ENCODE peak calls at places on chromosomes 1 and 21, in nine cellular contexts. One of them, this sample, is unnamed.

GRCh38 chr1:28259935-28260802 is 851 bp downstream of the SESN2 start:
- DNase-seq in activated B cell treated with CpG ODN at 0.5 μM for 24 hours: peak
- DNase-seq in heart left ventricle: peak
- DNase-seq in B cell: no peak
- DNase-seq in progenitor cell of endocrine pancreas: peak
- DNase-seq in tibial nerve: peak
- DNase-seq in H9: peak
- DNase-seq in type B pancreatic cell: peak
- DNase-seq in GM06990: peak
- DNase-seq in this sample: peak

GRCh38 chr1:156476501-156477298 is 23.9 kb downstream of the MEF2D start:
- DNase-seq in activated B cell treated with CpG ODN at 0.5 μM for 24 hours: no peak
- DNase-seq in heart left ventricle: peak
- DNase-seq in B cell: no peak
- DNase-seq in progenitor cell of endocrine pancreas: no peak
- DNase-seq in tibial nerve: no peak
- DNase-seq in H9: peak
- DNase-seq in type B pancreatic cell: no peak
- DNase-seq in GM06990: no peak
- DNase-seq in this sample: peak

GRCh38 chr1:118147542-118147941 is 37.5 kb downstream of the SPAG17 start:
- DNase-seq in activated B cell treated with CpG ODN at 0.5 μM for 24 hours: no peak
- DNase-seq in heart left ventricle: no peak
- DNase-seq in B cell: no peak
- DNase-seq in progenitor cell of endocrine pancreas: no peak
- DNase-seq in tibial nerve: no peak
- DNase-seq in H9: no peak
- DNase-seq in type B pancreatic cell: no peak
- DNase-seq in GM06990: no peak
- DNase-seq in this sample: no peak

GRCh38 chr1:80056179-80056578 is 1049.6 kb upstream of the ADGRL4 start:
- DNase-seq in activated B cell treated with CpG ODN at 0.5 μM for 24 hours: no peak
- DNase-seq in heart left ventricle: no peak
- DNase-seq in B cell: no peak
- DNase-seq in progenitor cell of endocrine pancreas: no peak
- DNase-seq in tibial nerve: no peak
- DNase-seq in H9: no peak
- DNase-seq in type B pancreatic cell: no peak
- DNase-seq in GM06990: no peak
- DNase-seq in this sample: no peak

GRCh38 chr1:46205794-46206193 is 2.7 kb downstream of the LURAP1 start:
- DNase-seq in activated B cell treated with CpG ODN at 0.5 μM for 24 hours: no peak
- DNase-seq in heart left ventricle: no peak
- DNase-seq in B cell: no peak
- DNase-seq in progenitor cell of endocrine pancreas: no peak
- DNase-seq in tibial nerve: no peak
- DNase-seq in H9: no peak
- DNase-seq in type B pancreatic cell: no peak
- DNase-seq in GM06990: no peak
- DNase-seq in this sample: no peak

GRCh38 chr1:110148961-110149360 is 1.3 kb upstream of the SLC6A17 start:
- DNase-seq in activated B cell treated with CpG ODN at 0.5 μM for 24 hours: no peak
- DNase-seq in heart left ventricle: no peak
- DNase-seq in B cell: no peak
- DNase-seq in progenitor cell of endocrine pancreas: no peak
- DNase-seq in tibial nerve: no peak
- DNase-seq in H9: no peak
- DNase-seq in type B pancreatic cell: no peak
- DNase-seq in GM06990: no peak
- DNase-seq in this sample: no peak

GRCh38 chr21:31282095-31282709 is 61.9 kb downstream of the TIAM1 start:
- DNase-seq in activated B cell treated with CpG ODN at 0.5 μM for 24 hours: no peak
- DNase-seq in heart left ventricle: peak
- DNase-seq in B cell: no peak
- DNase-seq in progenitor cell of endocrine pancreas: no peak
- DNase-seq in tibial nerve: peak
- DNase-seq in H9: no peak
- DNase-seq in type B pancreatic cell: no peak
- DNase-seq in GM06990: no peak
- DNase-seq in this sample: no peak

GRCh38 chr21:15495965-15496364 is 233.8 kb upstream of the USP25 start:
- DNase-seq in activated B cell treated with CpG ODN at 0.5 μM for 24 hours: no peak
- DNase-seq in heart left ventricle: no peak
- DNase-seq in B cell: no peak
- DNase-seq in progenitor cell of endocrine pancreas: no peak
- DNase-seq in tibial nerve: no peak
- DNase-seq in H9: no peak
- DNase-seq in type B pancreatic cell: no peak
- DNase-seq in GM06990: no peak
- DNase-seq in this sample: no peak

GRCh38 chr1:60577036-60577435 is 503.5 kb upstream of the C1orf87 start:
- DNase-seq in activated B cell treated with CpG ODN at 0.5 μM for 24 hours: no peak
- DNase-seq in heart left ventricle: no peak
- DNase-seq in B cell: no peak
- DNase-seq in progenitor cell of endocrine pancreas: no peak
- DNase-seq in tibial nerve: no peak
- DNase-seq in H9: no peak
- DNase-seq in type B pancreatic cell: no peak
- DNase-seq in GM06990: no peak
- DNase-seq in this sample: no peak

GRCh38 chr1:222919478-222919865 is 104.6 kb downstream of the DISP1 start:
- DNase-seq in activated B cell treated with CpG ODN at 0.5 μM for 24 hours: no peak
- DNase-seq in heart left ventricle: no peak
- DNase-seq in B cell: no peak
- DNase-seq in progenitor cell of endocrine pancreas: no peak
- DNase-seq in tibial nerve: no peak
- DNase-seq in H9: no peak
- DNase-seq in type B pancreatic cell: no peak
- DNase-seq in GM06990: no peak
- DNase-seq in this sample: no peak

GRCh38 chr21:44878053-44878982 is 4.8 kb upstream of the PTTG1IP start:
- DNase-seq in activated B cell treated with CpG ODN at 0.5 μM for 24 hours: no peak
- DNase-seq in heart left ventricle: no peak
- DNase-seq in B cell: no peak
- DNase-seq in progenitor cell of endocrine pancreas: no peak
- DNase-seq in tibial nerve: no peak
- DNase-seq in H9: no peak
- DNase-seq in type B pancreatic cell: no peak
- DNase-seq in GM06990: no peak
- DNase-seq in this sample: no peak

GRCh38 chr21:45366931-45367401 is 38.0 kb upstream of the COL18A1 start:
- DNase-seq in activated B cell treated with CpG ODN at 0.5 μM for 24 hours: no peak
- DNase-seq in heart left ventricle: peak
- DNase-seq in B cell: no peak
- DNase-seq in progenitor cell of endocrine pancreas: no peak
- DNase-seq in tibial nerve: no peak
- DNase-seq in H9: no peak
- DNase-seq in type B pancreatic cell: no peak
- DNase-seq in GM06990: no peak
- DNase-seq in this sample: no peak

GRCh38 chr1:197304626-197305200 is 36.7 kb downstream of the CRB1 start:
- DNase-seq in activated B cell treated with CpG ODN at 0.5 μM for 24 hours: no peak
- DNase-seq in heart left ventricle: no peak
- DNase-seq in B cell: no peak
- DNase-seq in progenitor cell of endocrine pancreas: no peak
- DNase-seq in tibial nerve: no peak
- DNase-seq in H9: no peak
- DNase-seq in type B pancreatic cell: no peak
- DNase-seq in GM06990: no peak
- DNase-seq in this sample: no peak

GRCh38 chr1:217493290-217493689 is 137.6 kb downstream of the GPATCH2 start:
- DNase-seq in activated B cell treated with CpG ODN at 0.5 μM for 24 hours: no peak
- DNase-seq in heart left ventricle: no peak
- DNase-seq in B cell: no peak
- DNase-seq in progenitor cell of endocrine pancreas: no peak
- DNase-seq in tibial nerve: no peak
- DNase-seq in H9: no peak
- DNase-seq in type B pancreatic cell: no peak
- DNase-seq in GM06990: no peak
- DNase-seq in this sample: no peak

DNA sequence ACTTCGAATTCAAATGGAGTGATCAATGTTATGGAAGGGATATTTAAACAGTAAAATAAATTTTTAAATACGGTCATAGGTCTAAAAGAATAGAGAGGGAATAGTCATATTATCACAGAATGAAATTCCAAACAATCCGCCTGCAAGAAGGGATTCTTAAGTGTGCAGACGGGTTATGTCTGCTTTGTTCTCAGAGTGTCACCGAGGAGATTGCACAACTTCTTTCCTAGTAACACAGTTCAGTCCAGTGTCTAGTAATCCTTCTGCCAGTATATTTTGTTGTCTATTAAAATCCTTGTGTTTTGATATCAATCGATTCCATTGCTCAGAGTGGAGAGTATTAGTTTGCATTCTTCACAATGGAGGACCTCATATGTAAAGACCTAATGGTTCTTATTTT is 48.4 kb downstream of the LRRC53 start:
- DNase-seq in activated B cell treated with CpG ODN at 0.5 μM for 24 hours: no peak
- DNase-seq in heart left ventricle: no peak
- DNase-seq in B cell: no peak
- DNase-seq in progenitor cell of endocrine pancreas: no peak
- DNase-seq in tibial nerve: no peak
- DNase-seq in H9: no peak
- DNase-seq in type B pancreatic cell: no peak
- DNase-seq in GM06990: no peak
- DNase-seq in this sample: no peak
- TF ChIP-seq CTCF in activated B cell treated with CpG ODN at 0.5 μM for 24 hours: no peak
- TF ChIP-seq CTCF in heart left ventricle: no peak
- TF ChIP-seq CTCF in B cell: no peak
- TF ChIP-seq CTCF in progenitor cell of endocrine pancreas: no peak
- TF ChIP-seq CTCF in tibial nerve: no peak
- TF ChIP-seq CTCF in H9: no peak
- TF ChIP-seq CTCF in type B pancreatic cell: no peak
- TF ChIP-seq CTCF in GM06990: no peak
- TF ChIP-seq CTCF in this sample: no peak

GRCh38 chr1:24849653-24850295 is 80.3 kb downstream of the RUNX3 start:
- DNase-seq in activated B cell treated with CpG ODN at 0.5 μM for 24 hours: no peak
- DNase-seq in heart left ventricle: no peak
- DNase-seq in B cell: peak
- DNase-seq in progenitor cell of endocrine pancreas: no peak
- DNase-seq in tibial nerve: no peak
- DNase-seq in H9: peak
- DNase-seq in type B pancreatic cell: no peak
- DNase-seq in GM06990: no peak
- DNase-seq in this sample: peak
- TF ChIP-seq CTCF in activated B cell treated with CpG ODN at 0.5 μM for 24 hours: no peak
- TF ChIP-seq CTCF in heart left ventricle: peak
- TF ChIP-seq CTCF in B cell: no peak
- TF ChIP-seq CTCF in progenitor cell of endocrine pancreas: peak
- TF ChIP-seq CTCF in tibial nerve: peak
- TF ChIP-seq CTCF in H9: peak
- TF ChIP-seq CTCF in type B pancreatic cell: peak
- TF ChIP-seq CTCF in GM06990: peak
- TF ChIP-seq CTCF in this sample: no peak

GRCh38 chr1:86500731-86501130 is 32.0 kb downstream of the CLCA1 start:
- DNase-seq in activated B cell treated with CpG ODN at 0.5 μM for 24 hours: no peak
- DNase-seq in heart left ventricle: no peak
- DNase-seq in B cell: no peak
- DNase-seq in progenitor cell of endocrine pancreas: no peak
- DNase-seq in tibial nerve: no peak
- DNase-seq in H9: no peak
- DNase-seq in type B pancreatic cell: no peak
- DNase-seq in GM06990: no peak
- DNase-seq in this sample: no peak

GRCh38 chr1:86502721-86503430 is 34.1 kb downstream of the CLCA1 start:
- DNase-seq in activated B cell treated with CpG ODN at 0.5 μM for 24 hours: no peak
- DNase-seq in heart left ventricle: peak
- DNase-seq in B cell: peak
- DNase-seq in progenitor cell of endocrine pancreas: no peak
- DNase-seq in tibial nerve: no peak
- DNase-seq in H9: peak
- DNase-seq in type B pancreatic cell: no peak
- DNase-seq in GM06990: no peak
- DNase-seq in this sample: peak

GRCh38 chr1:86504130-86504479 is 35.4 kb downstream of the CLCA1 start:
- DNase-seq in activated B cell treated with CpG ODN at 0.5 μM for 24 hours: no peak
- DNase-seq in heart left ventricle: peak
- DNase-seq in B cell: no peak
- DNase-seq in progenitor cell of endocrine pancreas: no peak
- DNase-seq in tibial nerve: no peak
- DNase-seq in H9: no peak
- DNase-seq in type B pancreatic cell: no peak
- DNase-seq in GM06990: no peak
- DNase-seq in this sample: no peak

GRCh38 chr1:86503477-86504129 is 34.9 kb downstream of the CLCA1 start:
- DNase-seq in activated B cell treated with CpG ODN at 0.5 μM for 24 hours: no peak
- DNase-seq in heart left ventricle: peak
- DNase-seq in B cell: no peak
- DNase-seq in progenitor cell of endocrine pancreas: no peak
- DNase-seq in tibial nerve: no peak
- DNase-seq in H9: peak
- DNase-seq in type B pancreatic cell: no peak
- DNase-seq in GM06990: no peak
- DNase-seq in this sample: no peak

DNA sequence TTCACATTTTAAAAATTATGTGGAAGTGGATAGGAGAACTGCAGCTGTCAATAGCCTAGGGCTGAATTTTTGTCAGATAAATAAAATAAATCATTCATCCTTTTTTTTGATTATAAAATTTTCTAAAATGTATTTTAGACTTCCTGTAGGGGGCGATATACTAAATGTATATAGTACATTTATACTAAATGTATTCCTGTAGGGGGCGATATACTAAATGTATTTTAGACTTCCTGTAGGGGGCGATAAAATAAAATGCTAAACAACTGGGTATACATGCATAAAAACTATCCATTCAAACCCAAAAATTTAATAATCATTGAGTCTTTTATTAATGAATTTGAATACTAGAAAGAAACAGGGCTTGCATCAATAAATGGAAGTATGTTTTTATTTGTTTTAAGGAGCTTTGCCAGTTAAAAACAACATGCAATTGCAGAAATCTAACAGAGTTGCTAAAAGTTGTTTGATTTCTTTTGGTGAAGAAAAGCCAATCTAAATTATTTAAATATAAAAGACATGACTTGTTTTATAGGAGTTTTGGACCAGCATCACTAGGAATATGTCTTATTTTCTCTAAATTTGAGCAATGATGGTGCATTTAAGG is 31.4 kb downstream of the CLCA1 start:
- DNase-seq in activated B cell treated with CpG ODN at 0.5 μM for 24 hours: no peak
- DNase-seq in heart left ventricle: no peak
- DNase-seq in B cell: peak
- DNase-seq in progenitor cell of endocrine pancreas: no peak
- DNase-seq in tibial nerve: no peak
- DNase-seq in H9: no peak
- DNase-seq in type B pancreatic cell: no peak
- DNase-seq in GM06990: no peak
- DNase-seq in this sample: no peak
- TF ChIP-seq CTCF in activated B cell treated with CpG ODN at 0.5 μM for 24 hours: peak
- TF ChIP-seq CTCF in heart left ventricle: peak
- TF ChIP-seq CTCF in B cell: peak
- TF ChIP-seq CTCF in progenitor cell of endocrine pancreas: peak
- TF ChIP-seq CTCF in tibial nerve: peak
- TF ChIP-seq CTCF in H9: peak
- TF ChIP-seq CTCF in type B pancreatic cell: peak
- TF ChIP-seq CTCF in GM06990: peak
- TF ChIP-seq CTCF in this sample: peak

DNA sequence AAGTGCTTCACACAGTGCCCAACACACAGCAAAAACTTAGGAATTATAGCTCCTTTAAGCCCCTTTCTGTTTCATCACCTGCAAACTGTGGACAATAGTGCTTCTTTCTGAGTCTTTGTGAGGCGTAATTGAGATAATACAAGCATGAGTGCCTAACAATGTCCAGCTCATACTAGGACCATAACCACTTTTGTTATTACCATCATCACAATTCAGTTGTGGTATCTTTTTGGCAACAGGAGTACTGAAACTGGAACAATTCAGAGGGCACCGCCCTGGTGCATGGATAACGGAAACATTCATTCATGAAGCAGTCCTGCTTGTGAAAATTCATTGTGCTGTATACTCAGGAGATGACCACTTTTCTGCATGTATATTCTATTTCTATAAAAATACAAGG is 18.2 kb downstream of the DNAJC11 start:
- DNase-seq in activated B cell treated with CpG ODN at 0.5 μM for 24 hours: no peak
- DNase-seq in heart left ventricle: no peak
- DNase-seq in B cell: no peak
- DNase-seq in progenitor cell of endocrine pancreas: no peak
- DNase-seq in tibial nerve: no peak
- DNase-seq in H9: no peak
- DNase-seq in type B pancreatic cell: no peak
- DNase-seq in GM06990: no peak
- DNase-seq in this sample: no peak
- TF ChIP-seq CTCF in activated B cell treated with CpG ODN at 0.5 μM for 24 hours: no peak
- TF ChIP-seq CTCF in heart left ventricle: no peak
- TF ChIP-seq CTCF in B cell: no peak
- TF ChIP-seq CTCF in progenitor cell of endocrine pancreas: no peak
- TF ChIP-seq CTCF in tibial nerve: no peak
- TF ChIP-seq CTCF in H9: no peak
- TF ChIP-seq CTCF in type B pancreatic cell: no peak
- TF ChIP-seq CTCF in GM06990: no peak
- TF ChIP-seq CTCF in this sample: no peak

This sample was measured in activated CD8-positive, alpha-beta T cell treated with anti-CD3 and anti-CD28 coated beads for 36 hours.